ENCODE peak calls at places on chromosomes 13 and 19, in four cellular contexts. One of them, this sample, is unnamed.

GRCh38 chr13:37645181-37645580 is 46.6 kb upstream of the POSTN start:
- DNase-seq in ovary: no peak
- DNase-seq in lower leg skin: no peak
- DNase-seq in CD8-positive, alpha-beta T cell: no peak
- DNase-seq in this sample: no peak

GRCh38 chr19:11373166-11373884 is 1.1 kb upstream of the SWSAP1 start:
- DNase-seq in ovary: no peak
- DNase-seq in lower leg skin: no peak
- DNase-seq in CD8-positive, alpha-beta T cell: no peak
- DNase-seq in this sample: no peak

GRCh38 chr13:110562696-110563462 is 1.4 kb upstream of the RAB20 start:
- DNase-seq in ovary: no peak
- DNase-seq in lower leg skin: no peak
- DNase-seq in CD8-positive, alpha-beta T cell: no peak
- DNase-seq in this sample: no peak

GRCh38 chr13:48896312-48896711 is 79.4 kb upstream of the FNDC3A start:
- DNase-seq in ovary: no peak
- DNase-seq in lower leg skin: no peak
- DNase-seq in CD8-positive, alpha-beta T cell: no peak
- DNase-seq in this sample: no peak

GRCh38 chr13:36530050-36530789 is 97.9 kb downstream of the CCNA1 start:
- DNase-seq in ovary: no peak
- DNase-seq in lower leg skin: peak
- DNase-seq in CD8-positive, alpha-beta T cell: no peak
- DNase-seq in this sample: no peak

GRCh38 chr13:77565635-77566034 is 30.1 kb downstream of the SCEL start:
- DNase-seq in ovary: no peak
- DNase-seq in lower leg skin: no peak
- DNase-seq in CD8-positive, alpha-beta T cell: no peak
- DNase-seq in this sample: no peak

GRCh38 chr13:64725492-64725891 is 2504.6 kb downstream of the PCDH9 start:
- DNase-seq in ovary: no peak
- DNase-seq in lower leg skin: no peak
- DNase-seq in CD8-positive, alpha-beta T cell: no peak
- DNase-seq in this sample: no peak

GRCh38 chr13:90868321-90868920 is 479.1 kb upstream of the MIR17HG start:
- DNase-seq in ovary: no peak
- DNase-seq in lower leg skin: no peak
- DNase-seq in CD8-positive, alpha-beta T cell: no peak
- DNase-seq in this sample: no peak

GRCh38 chr19:10085641-10086031 is 481 bp upstream of the SHFL start:
- DNase-seq in ovary: no peak
- DNase-seq in lower leg skin: no peak
- DNase-seq in CD8-positive, alpha-beta T cell: no peak
- DNase-seq in this sample: no peak

GRCh38 chr19:47310819-47311218 is 1.2 kb downstream of the C5AR1 start:
- DNase-seq in ovary: no peak
- DNase-seq in lower leg skin: no peak
- DNase-seq in CD8-positive, alpha-beta T cell: no peak
- DNase-seq in this sample: peak

GRCh38 chr19:39413903-39414608 is 1.6 kb downstream of the PLEKHG2 start:
- DNase-seq in ovary: peak
- DNase-seq in lower leg skin: peak
- DNase-seq in CD8-positive, alpha-beta T cell: no peak
- DNase-seq in this sample: no peak

GRCh38 chr13:66461021-66461420 is 769.1 kb downstream of the PCDH9 start:
- DNase-seq in ovary: no peak
- DNase-seq in lower leg skin: no peak
- DNase-seq in CD8-positive, alpha-beta T cell: no peak
- DNase-seq in this sample: no peak

GRCh38 chr13:58994778-58995177 is 1169.0 kb downstream of the DIAPH3 start:
- DNase-seq in ovary: no peak
- DNase-seq in lower leg skin: no peak
- DNase-seq in CD8-positive, alpha-beta T cell: no peak
- DNase-seq in this sample: no peak

GRCh38 chr13:84137292-84137691 is 255.0 kb upstream of the SLITRK1 start:
- DNase-seq in ovary: no peak
- DNase-seq in lower leg skin: no peak
- DNase-seq in CD8-positive, alpha-beta T cell: peak
- DNase-seq in this sample: no peak

GRCh38 chr19:50362656-50363424 is 2.6 kb downstream of the NAPSA start:
- DNase-seq in ovary: no peak
- DNase-seq in lower leg skin: no peak
- DNase-seq in CD8-positive, alpha-beta T cell: no peak
- DNase-seq in this sample: no peak

GRCh38 chr19:22422220-22422619 is at the start of gene ZNF98:
- DNase-seq in ovary: no peak
- DNase-seq in lower leg skin: no peak
- DNase-seq in CD8-positive, alpha-beta T cell: no peak
- DNase-seq in this sample: no peak

GRCh38 chr13:43303040-43303729 is 279.8 kb downstream of the DNAJC15 start:
- DNase-seq in ovary: peak
- DNase-seq in lower leg skin: no peak
- DNase-seq in CD8-positive, alpha-beta T cell: no peak
- DNase-seq in this sample: no peak

GRCh38 chr13:109565877-109566276 is 220.5 kb downstream of the IRS2 start:
- DNase-seq in ovary: no peak
- DNase-seq in lower leg skin: no peak
- DNase-seq in CD8-positive, alpha-beta T cell: no peak
- DNase-seq in this sample: no peak

GRCh38 chr19:7478843-7479227 is 10.0 kb downstream of the PEX11G start:
- DNase-seq in ovary: no peak
- DNase-seq in lower leg skin: no peak
- DNase-seq in CD8-positive, alpha-beta T cell: no peak
- DNase-seq in this sample: no peak

GRCh38 chr19:44588753-44589112 is 24.6 kb upstream of the IGSF23 start:
- DNase-seq in ovary: no peak
- DNase-seq in lower leg skin: no peak
- DNase-seq in CD8-positive, alpha-beta T cell: no peak
- DNase-seq in this sample: no peak

GRCh38 chr13:113273856-113274590 is 23.0 kb upstream of the LAMP1 start:
- DNase-seq in ovary: no peak
- DNase-seq in lower leg skin: no peak
- DNase-seq in CD8-positive, alpha-beta T cell: no peak
- DNase-seq in this sample: no peak

GRCh38 chr19:5983367-5983955 is 5.5 kb upstream of the RANBP3 start:
- DNase-seq in ovary: no peak
- DNase-seq in lower leg skin: peak
- DNase-seq in CD8-positive, alpha-beta T cell: no peak
- DNase-seq in this sample: no peak

GRCh38 chr13:20711301-20712044 is 8.0 kb downstream of the IL17D start:
- DNase-seq in ovary: no peak
- DNase-seq in lower leg skin: no peak
- DNase-seq in CD8-positive, alpha-beta T cell: no peak
- DNase-seq in this sample: no peak

GRCh38 chr13:109427148-109427547 is 359.2 kb downstream of the IRS2 start:
- DNase-seq in ovary: no peak
- DNase-seq in lower leg skin: no peak
- DNase-seq in CD8-positive, alpha-beta T cell: no peak
- DNase-seq in this sample: no peak

GRCh38 chr13:47216176-47216822 is 319.4 kb upstream of the HTR2A start:
- DNase-seq in ovary: no peak
- DNase-seq in lower leg skin: no peak
- DNase-seq in CD8-positive, alpha-beta T cell: no peak
- DNase-seq in this sample: no peak

GRCh38 chr19:57192064-57192395 is 730 bp downstream of the ZNF264 start:
- DNase-seq in ovary: no peak
- DNase-seq in lower leg skin: no peak
- DNase-seq in CD8-positive, alpha-beta T cell: no peak
- DNase-seq in this sample: no peak

GRCh38 chr19:30566681-30567420 is 194.7 kb downstream of the ZNF536 start:
- DNase-seq in ovary: no peak
- DNase-seq in lower leg skin: no peak
- DNase-seq in CD8-positive, alpha-beta T cell: no peak
- DNase-seq in this sample: no peak

GRCh38 chr19:45138303-45138751 is 22.5 kb downstream of the NKPD1 start:
- DNase-seq in ovary: no peak
- DNase-seq in lower leg skin: no peak
- DNase-seq in CD8-positive, alpha-beta T cell: no peak
- DNase-seq in this sample: no peak

GRCh38 chr13:75418997-75419396 is 63.0 kb downstream of the TBC1D4 start:
- DNase-seq in ovary: no peak
- DNase-seq in lower leg skin: no peak
- DNase-seq in CD8-positive, alpha-beta T cell: no peak
- DNase-seq in this sample: no peak

GRCh38 chr13:49711218-49711863 is 20.1 kb upstream of the EBPL start:
- DNase-seq in ovary: no peak
- DNase-seq in lower leg skin: no peak
- DNase-seq in CD8-positive, alpha-beta T cell: no peak
- DNase-seq in this sample: no peak

GRCh38 chr19:17847538-17848366 is at the start of gene JAK3:
- DNase-seq in ovary: peak
- DNase-seq in lower leg skin: no peak
- DNase-seq in CD8-positive, alpha-beta T cell: peak
- DNase-seq in this sample: peak

GRCh38 chr19:14352526-14352925 is 28.7 kb upstream of the ADGRE5 start:
- DNase-seq in ovary: no peak
- DNase-seq in lower leg skin: no peak
- DNase-seq in CD8-positive, alpha-beta T cell: no peak
- DNase-seq in this sample: no peak

GRCh38 chr19:33982706-33983105 is 186.0 kb downstream of the KCTD15 start:
- DNase-seq in ovary: no peak
- DNase-seq in lower leg skin: no peak
- DNase-seq in CD8-positive, alpha-beta T cell: no peak
- DNase-seq in this sample: no peak
- TF ChIP-seq CTCF in ovary: no peak
- TF ChIP-seq CTCF in lower leg skin: no peak
- TF ChIP-seq CTCF in CD8-positive, alpha-beta T cell: no peak
- TF ChIP-seq CTCF in this sample: peak

GRCh38 chr13:94061316-94061715 is 418.2 kb downstream of the DCT start:
- DNase-seq in ovary: no peak
- DNase-seq in lower leg skin: no peak
- DNase-seq in CD8-positive, alpha-beta T cell: no peak
- DNase-seq in this sample: no peak
- TF ChIP-seq CTCF in ovary: no peak
- TF ChIP-seq CTCF in lower leg skin: no peak
- TF ChIP-seq CTCF in CD8-positive, alpha-beta T cell: no peak
- TF ChIP-seq CTCF in this sample: no peak

GRCh38 chr13:92573467-92574057 is 653.0 kb upstream of the GPC6 start:
- DNase-seq in ovary: no peak
- DNase-seq in lower leg skin: no peak
- DNase-seq in CD8-positive, alpha-beta T cell: no peak
- DNase-seq in this sample: no peak
- TF ChIP-seq CTCF in ovary: no peak
- TF ChIP-seq CTCF in lower leg skin: no peak
- TF ChIP-seq CTCF in CD8-positive, alpha-beta T cell: no peak
- TF ChIP-seq CTCF in this sample: no peak

DNA sequence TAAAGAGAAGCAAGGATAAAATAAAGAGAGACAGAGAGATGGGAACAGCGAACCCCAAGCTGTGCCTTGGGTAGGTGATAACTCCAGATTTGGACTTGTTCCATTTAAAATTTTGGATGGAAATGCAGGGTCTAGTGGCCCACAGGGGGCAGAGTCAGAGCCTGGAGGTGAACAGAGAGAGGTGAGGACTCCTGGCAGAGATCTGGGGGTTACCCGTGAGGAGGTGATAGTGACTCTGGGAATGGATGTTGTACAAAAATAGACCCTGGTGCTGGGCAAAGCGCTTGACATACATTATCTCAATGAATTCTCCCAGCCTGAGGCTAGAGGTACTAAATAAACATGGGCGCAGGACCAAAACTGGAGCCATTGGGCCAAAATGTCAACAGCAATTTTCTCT is 14.3 kb upstream of the DHRS12 start:
- DNase-seq in ovary: no peak
- DNase-seq in lower leg skin: no peak
- DNase-seq in CD8-positive, alpha-beta T cell: no peak
- DNase-seq in this sample: no peak
- TF ChIP-seq CTCF in ovary: no peak
- TF ChIP-seq CTCF in lower leg skin: no peak
- TF ChIP-seq CTCF in CD8-positive, alpha-beta T cell: peak
- TF ChIP-seq CTCF in this sample: no peak

DNA sequence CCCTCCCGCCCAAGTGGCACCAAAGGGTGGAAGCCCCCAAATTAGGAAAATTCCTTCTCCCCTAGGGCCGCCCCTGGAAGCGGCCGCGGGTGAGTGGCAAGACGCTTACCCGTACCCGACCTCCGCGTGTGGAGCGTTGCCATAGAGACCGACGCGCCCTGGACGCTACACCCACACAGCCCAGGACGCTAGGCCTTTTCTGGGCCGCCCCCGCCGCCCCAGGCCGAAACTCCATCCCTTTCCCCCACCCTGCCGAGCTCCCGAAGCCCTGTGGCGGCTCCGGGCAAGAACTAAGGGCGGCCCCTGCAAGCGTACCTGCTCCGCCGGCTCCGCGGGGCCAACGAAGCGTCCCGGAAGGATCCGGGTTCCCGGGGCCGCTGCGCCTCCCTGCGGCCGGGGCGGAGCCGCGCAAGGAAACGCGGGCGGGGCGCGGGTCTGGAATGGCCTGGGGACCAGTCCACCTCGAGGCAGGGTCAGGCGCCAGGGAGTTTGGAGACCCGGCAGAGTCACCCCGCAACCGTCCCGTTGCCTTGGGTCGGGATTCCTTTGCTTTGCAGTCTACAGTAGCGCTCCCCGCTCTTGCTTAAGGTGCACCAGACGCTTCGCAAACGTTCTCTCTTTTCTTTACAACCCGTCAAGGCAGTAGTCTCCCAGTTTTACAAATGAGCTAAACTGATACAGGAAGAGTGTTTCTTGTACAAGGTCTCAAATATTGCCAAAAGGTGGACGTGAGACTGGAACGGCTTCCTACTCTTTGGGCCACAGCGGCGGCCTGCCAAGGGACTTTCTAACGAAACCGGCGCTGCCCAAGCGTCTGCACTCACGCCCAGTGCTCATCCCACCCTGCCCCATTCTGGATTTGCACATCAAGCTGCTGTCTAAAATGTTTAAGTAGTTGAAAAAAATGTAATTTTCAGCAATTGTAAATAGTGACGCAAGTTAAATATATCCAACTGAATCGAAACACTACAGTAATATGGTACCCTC is at the start of gene NEK5:
- DNase-seq in ovary: peak
- DNase-seq in lower leg skin: peak
- DNase-seq in CD8-positive, alpha-beta T cell: peak
- DNase-seq in this sample: peak
- TF ChIP-seq CTCF in ovary: peak
- TF ChIP-seq CTCF in lower leg skin: no peak
- TF ChIP-seq CTCF in CD8-positive, alpha-beta T cell: peak
- TF ChIP-seq CTCF in this sample: peak

This sample was measured in mesothelial cell of epicardium.